ENCODE peak calls at places on chromosome 17, in seven cellular contexts. N is NCI-H1092; B is NCI-H524 treated with DMSO at 0.1 percent for 48 hours; W is activated CD4-positive, alpha-beta T cell treated with anti-CD3 and anti-CD28 coated beads, Interleukin-2, amount 50 U/mL, for 1 hour; F is mucosa of descending colon; X is T-helper 17 cell; V is astrocyte of the spinal cord. C is an unnamed sample.

GRCh38 chr17:82213251-82214011 is 789 bp upstream of the CCDC57 start:
- DNase-seq in N (peak; percentile 15), B (no peak), W (peak; percentile 47), F (peak; percentile 51), X (no peak), V (peak; percentile 68), C (peak; percentile 53)

GRCh38 chr17:49193513-49194296 is 16.7 kb downstream of the GNGT2 start:
- DNase-seq in N (no peak), B (peak; percentile 31), W (no peak), F (peak; percentile 55), X (peak; percentile 19), V (peak; percentile 66), C (no peak)

GRCh38 chr17:79081571-79082276 is 7.1 kb downstream of the ENGASE start:
- DNase-seq in N (no peak), B (no peak), W (no peak), F (no peak), X (no peak), V (no peak), C (no peak)

GRCh38 chr17:22272363-22273146 is 580.2 kb downstream of the KCNJ18 start:
- DNase-seq in N (no peak), B (no peak), W (no peak), F (no peak), X (no peak), V (no peak), C (no peak)

GRCh38 chr17:79749156-79749815 is 18.5 kb downstream of the ENPP7 start:
- DNase-seq in N (no peak), B (no peak), W (no peak), F (no peak), X (no peak), V (peak; percentile 65), C (no peak)

GRCh38 chr17:8807070-8807550 is 7.9 kb upstream of the MFSD6L start:
- DNase-seq in N (no peak), B (no peak), W (no peak), F (no peak), X (no peak), V (no peak), C (no peak)

GRCh38 chr17:18117533-18117932 is 9.0 kb downstream of the MYO15A start:
- DNase-seq in N (no peak), B (no peak), W (no peak), F (no peak), X (no peak), V (no peak), C (no peak)

GRCh38 chr17:40025991-40026815 is 11.0 kb downstream of the CSF3 start:
- DNase-seq in N (peak; percentile 41), B (no peak), W (peak; percentile 44), F (no peak), X (no peak), V (peak; percentile 54), C (no peak)

GRCh38 chr17:80114758-80115157 is 13.4 kb downstream of the GAA start:
- DNase-seq in N (no peak), B (no peak), W (no peak), F (no peak), X (no peak), V (no peak), C (no peak)

GRCh38 chr17:61208301-61209098 is 191.1 kb upstream of the TBX2 start:
- DNase-seq in N (peak; percentile 36), B (peak; percentile 63), W (no peak), F (no peak), X (no peak), V (peak; percentile 13), C (no peak)

GRCh38 chr17:76198702-76199101 is 41.6 kb downstream of the RNF157 start:
- DNase-seq in N (no peak), B (no peak), W (no peak), F (no peak), X (no peak), V (no peak), C (no peak)

GRCh38 chr17:35295686-35296085 is 52.8 kb downstream of the SLFN5 start:
- DNase-seq in N (no peak), B (no peak), W (no peak), F (no peak), X (no peak), V (no peak), C (no peak)

GRCh38 chr17:7557825-7558543 is 566 bp upstream of the TNFSF13 start:
- DNase-seq in N (peak; percentile 46), B (no peak), W (no peak), F (peak; percentile 95), X (no peak), V (peak; percentile 41), C (no peak)

GRCh38 chr17:75502746-75503329 is 12.5 kb downstream of the CASKIN2 start:
- DNase-seq in N (no peak), B (no peak), W (no peak), F (no peak), X (no peak), V (no peak), C (no peak)

GRCh38 chr17:81858170-81858966 is 2.0 kb downstream of the P4HB start:
- DNase-seq in N (no peak), B (no peak), W (no peak), F (no peak), X (no peak), V (no peak), C (no peak)

GRCh38 chr17:63996430-63997182 is 1.5 kb upstream of the PRR29 start:
- DNase-seq in N (no peak), B (no peak), W (no peak), F (no peak), X (no peak), V (no peak), C (no peak)

GRCh38 chr17:3738562-3739295 is 15.0 kb downstream of the HASPIN start:
- DNase-seq in N (no peak), B (no peak), W (peak; percentile 57), F (peak; percentile 71), X (peak; percentile 38), V (peak; percentile 5), C (peak; percentile 39)

GRCh38 chr17:38742431-38743308 is 5.5 kb downstream of the PCGF2 start:
- DNase-seq in N (peak; percentile 83), B (peak; percentile 83), W (no peak), F (no peak), X (no peak), V (peak; percentile 93), C (no peak)

GRCh38 chr17:55726440-55726839 is 3.8 kb upstream of the TMEM100 start:
- DNase-seq in N (peak; percentile 94), B (no peak), W (no peak), F (no peak), X (no peak), V (peak; percentile 92), C (no peak)

GRCh38 chr17:13545941-13546340 is 55.8 kb downstream of the HS3ST3A1 start:
- DNase-seq in N (no peak), B (no peak), W (no peak), F (no peak), X (no peak), V (no peak), C (no peak)

GRCh38 chr17:21171309-21171922 is 42.5 kb downstream of the TMEM11 start:
- DNase-seq in N (no peak), B (no peak), W (no peak), F (no peak), X (no peak), V (no peak), C (no peak)

GRCh38 chr17:79939755-79940154 is 95.9 kb downstream of the TBC1D16 start:
- DNase-seq in N (no peak), B (no peak), W (no peak), F (no peak), X (no peak), V (no peak), C (no peak)

GRCh38 chr17:40451420-40451819 is 8.2 kb downstream of the IGFBP4 start:
- DNase-seq in N (no peak), B (no peak), W (no peak), F (no peak), X (no peak), V (peak; percentile 92), C (no peak)

GRCh38 chr17:79812969-79813825 is 16.3 kb upstream of the CBX8 start:
- DNase-seq in N (peak; percentile 54), B (no peak), W (no peak), F (peak; percentile 52), X (no peak), V (no peak), C (no peak)

GRCh38 chr17:7307686-7308624 is 527 bp downstream of the EIF5A start:
- DNase-seq in N (no peak), B (no peak), W (peak; percentile 59), F (peak; percentile 81), X (peak; percentile 56), V (no peak), C (peak; percentile 56)

GRCh38 chr17:31095239-31096105 is 695 bp downstream of the NF1 start:
- DNase-seq in N (peak; percentile 2), B (peak; percentile 18), W (peak; percentile 19), F (peak; percentile 77), X (peak; percentile 18), V (peak; percentile 27), C (peak; percentile 4)

GRCh38 chr17:10117085-10117484 is 81.3 kb downstream of the GAS7 start:
- DNase-seq in N (no peak), B (peak; percentile 88), W (no peak), F (no peak), X (no peak), V (no peak), C (no peak)

GRCh38 chr17:50265690-50266306 is 8.5 kb upstream of the TMEM92 start:
- DNase-seq in N (no peak), B (no peak), W (no peak), F (no peak), X (no peak), V (no peak), C (no peak)

GRCh38 chr17:45326566-45326965 is 9.7 kb upstream of the MAP3K14 start:
- DNase-seq in N (no peak), B (peak; percentile 83), W (no peak), F (no peak), X (no peak), V (no peak), C (no peak)

GRCh38 chr17:55720917-55721836 is 1.5 kb downstream of the TMEM100 start:
- DNase-seq in N (no peak), B (no peak), W (no peak), F (no peak), X (no peak), V (no peak), C (no peak)

GRCh38 chr17:34542700-34543336 is 36.6 kb upstream of the TMEM132E start:
- DNase-seq in N (no peak), B (no peak), W (peak; percentile 53), F (no peak), X (peak; percentile 16), V (peak; percentile 4), C (peak; percentile 53)

GRCh38 chr17:64647817-64648216 is 14.3 kb downstream of the SMURF2 start:
- DNase-seq in N (no peak), B (no peak), W (no peak), F (no peak), X (no peak), V (no peak), C (no peak)

GRCh38 chr17:42526031-42526444 is 10.0 kb upstream of the NAGLU start:
- DNase-seq in N (no peak), B (no peak), W (no peak), F (peak; percentile 68), X (no peak), V (peak; percentile 34), C (no peak)

GRCh38 chr17:44911133-44912001 is 3.9 kb downstream of the GFAP start:
- DNase-seq in N (peak; percentile 15), B (peak; percentile 36), W (peak; percentile 48), F (peak; percentile 75), X (no peak), V (peak; percentile 32), C (peak; percentile 17)

GRCh38 chr17:3698139-3698538 is 2.2 kb upstream of the P2RX5 start:
- DNase-seq in N (no peak), B (no peak), W (no peak), F (no peak), X (no peak), V (no peak), C (no peak)

GRCh38 chr17:30290696-30291570 is 811 bp downstream of the BLMH start:
- DNase-seq in N (no peak), B (peak; percentile 61), W (peak; percentile 18), F (peak; percentile 68), X (no peak), V (no peak), C (peak; percentile 6)

C was measured in T-helper 9 cell.